ENCODE peak calls at places on chromosome 13, in nine cellular contexts. N is A172; K is caudate nucleus; B is NCI-H774; G is fibroblast of the conjunctiva; R is C1 segment of cervical spinal cord; L is stimulated activated CD4-positive, alpha-beta T cell treated with anti-CD3 and anti-CD28 coated beads, TNF-alpha, amount 100 ng/mL, for 4 hours; I is AG04449; U is uterus. X is an unnamed sample.

GRCh38 chr13:49497272-49497671 is 1.5 kb downstream of the PHF11 start:
- DNase-seq in N (no peak), B (no peak), G (no peak), R (no peak), I (no peak), K (no peak), L (no peak), U (no peak), X (no peak)

GRCh38 chr13:37587236-37587635 is 11.3 kb downstream of the POSTN start:
- DNase-seq in U (no peak), R (no peak), K (no peak), N (no peak), L (no peak), I (no peak), G (no peak), B (no peak), X (no peak)

GRCh38 chr13:98778749-98779148 is 26.3 kb upstream of the SLC15A1 start:
- DNase-seq in B (no peak), R (no peak), G (no peak), N (peak), L (no peak), U (no peak), K (no peak), I (no peak), X (no peak)

GRCh38 chr13:85806553-85807175 is 7.4 kb upstream of the SLITRK6 start:
- DNase-seq in L (no peak), B (no peak), K (no peak), U (no peak), G (peak), I (peak), R (no peak), N (peak), X (no peak)

GRCh38 chr13:100987993-100988392 is 313.4 kb upstream of the TMTC4 start:
- DNase-seq in N (no peak), I (peak), L (no peak), R (peak), K (no peak), G (no peak), B (no peak), U (no peak), X (no peak)

GRCh38 chr13:26923824-26924605 is 163.4 kb upstream of the GPR12 start:
- DNase-seq in R (no peak), N (peak), B (no peak), I (no peak), K (peak), L (no peak), U (no peak), G (no peak), X (no peak)

GRCh38 chr13:90502143-90502542 is 845.3 kb upstream of the MIR17HG start:
- DNase-seq in N (no peak), U (no peak), B (no peak), I (no peak), R (no peak), L (no peak), G (no peak), K (no peak), X (no peak)

GRCh38 chr13:66040506-66040905 is 1189.6 kb downstream of the PCDH9 start:
- DNase-seq in U (no peak), R (no peak), K (no peak), B (no peak), G (no peak), L (no peak), N (no peak), I (no peak), X (no peak)

GRCh38 chr13:94666065-94666464 is 46.3 kb downstream of the SOX21 start:
- DNase-seq in L (no peak), G (no peak), B (no peak), I (no peak), K (no peak), N (no peak), U (no peak), R (no peak), X (no peak)

GRCh38 chr13:104024416-104025170 is 958.4 kb upstream of the SLC10A2 start:
- DNase-seq in N (no peak), R (no peak), I (no peak), G (peak), U (no peak), L (no peak), B (no peak), K (no peak), X (no peak)

GRCh38 chr13:99916366-99917103 is 55.0 kb downstream of the ZIC5 start:
- DNase-seq in N (peak), L (no peak), U (no peak), R (no peak), I (peak), G (peak), B (peak), K (no peak), X (peak)

GRCh38 chr13:34506796-34507195 is 435.3 kb upstream of the NBEA start:
- DNase-seq in I (no peak), R (no peak), B (no peak), L (no peak), U (no peak), K (no peak), N (no peak), G (no peak), X (no peak)

GRCh38 chr13:20431080-20431479 is 94.6 kb downstream of the CRYL1 start:
- DNase-seq in L (no peak), R (no peak), N (peak), B (no peak), G (no peak), I (no peak), K (no peak), U (peak), X (no peak)

GRCh38 chr13:76884571-76885202 is 1.5 kb downstream of the KCTD12 start:
- DNase-seq in B (no peak), L (no peak), I (no peak), U (peak), G (peak), R (no peak), N (no peak), K (no peak), X (no peak)

GRCh38 chr13:32047796-32048195 is 16.2 kb downstream of the FRY start:
- DNase-seq in U (no peak), G (no peak), K (no peak), N (no peak), B (no peak), L (no peak), I (no peak), R (no peak), X (no peak)

GRCh38 chr13:100789481-100789880 is 114.9 kb upstream of the TMTC4 start:
- DNase-seq in I (no peak), U (no peak), R (peak), K (peak), N (no peak), L (no peak), B (peak), G (no peak), X (peak)

GRCh38 chr13:27012482-27013197 is 159.0 kb downstream of the USP12 start:
- DNase-seq in L (no peak), G (peak), R (no peak), I (peak), B (no peak), K (no peak), N (peak), U (no peak), X (no peak)

X was measured in frontal cortex.